ENCODE peak calls at places on chromosomes 7 and 10, in ten cellular contexts. N is Kasumi-1; I is caudate nucleus; Q is heart left ventricle; B is A549; R is stimulated activated CD4-positive, alpha-beta T cell treated with anti-CD3 and anti-CD28 coated beads, Interleukin-2, amount 100 ng/mL, for 48 hours; U is colonic mucosa; T is AG08395; H is iPS-NIHi11; L is activated CD8-positive, alpha-beta memory T cell treated with anti-CD3 and anti-CD28 coated beads, Interleukin-2, amount 50 U/mL, for 48 hours. G is an unnamed sample.

GRCh38 chr7:82566752-82567151 is 123.2 kb upstream of the CACNA2D1 start:
- DNase-seq in N (no peak), I (no peak), Q (no peak), B (no peak), R (no peak), U (no peak), T (no peak), H (no peak), L (no peak), G (no peak)

GRCh38 chr10:11210211-11210922 is 192.7 kb downstream of the CELF2 start:
- DNase-seq in N (no peak), I (no peak), Q (peak), B (no peak), R (no peak), U (peak), T (no peak), H (no peak), L (no peak), G (no peak)

GRCh38 chr10:61890430-61890829 is 11.1 kb upstream of the ARID5B start:
- DNase-seq in N (no peak), I (no peak), Q (no peak), B (no peak), R (no peak), U (no peak), T (no peak), H (no peak), L (no peak), G (no peak)

GRCh38 chr7:88546808-88547207 is 212.7 kb upstream of the ZNF804B start:
- DNase-seq in N (peak), I (no peak), Q (no peak), B (peak), R (peak), U (peak), T (peak), H (peak), L (no peak), G (peak)

GRCh38 chr7:65268782-65269149 is 104.9 kb upstream of the ZNF92 start:
- DNase-seq in N (no peak), I (no peak), Q (no peak), B (no peak), R (no peak), U (no peak), T (no peak), H (no peak), L (no peak), G (no peak)

GRCh38 chr10:3747984-3748383 is 37.0 kb downstream of the KLF6 start:
- DNase-seq in N (no peak), I (no peak), Q (no peak), B (no peak), R (no peak), U (no peak), T (no peak), H (no peak), L (no peak), G (no peak)

GRCh38 chr10:14296081-14296709 is 34.5 kb downstream of the FRMD4A start:
- DNase-seq in N (no peak), I (no peak), Q (peak), B (no peak), R (no peak), U (no peak), T (no peak), H (no peak), L (no peak), G (no peak)

GRCh38 chr10:34791947-34792346 is 23.1 kb downstream of the PARD3 start:
- DNase-seq in N (no peak), I (no peak), Q (no peak), B (no peak), R (no peak), U (no peak), T (no peak), H (no peak), L (no peak), G (no peak)

GRCh38 chr7:2972531-2973161 is 71.0 kb downstream of the CARD11 start:
- DNase-seq in N (no peak), I (no peak), Q (no peak), B (no peak), R (no peak), U (no peak), T (no peak), H (no peak), L (peak), G (no peak)

GRCh38 chr7:78768859-78769258 is 684.6 kb downstream of the MAGI2 start:
- DNase-seq in N (no peak), I (peak), Q (no peak), B (no peak), R (no peak), U (no peak), T (peak), H (no peak), L (no peak), G (no peak)

GRCh38 chr10:84176836-84177474 is 3.4 kb downstream of the GPR15LG start:
- DNase-seq in N (no peak), I (no peak), Q (no peak), B (no peak), R (no peak), U (peak), T (no peak), H (no peak), L (peak), G (no peak)

GRCh38 chr10:17872191-17873091 is 63.3 kb downstream of the MRC1 start:
- DNase-seq in N (peak), I (no peak), Q (no peak), B (no peak), R (no peak), U (peak), T (peak), H (no peak), L (no peak), G (peak)

G was measured in NAMALWA.